ENCODE peak calls at places on chromosomes 6 and 20, in four cellular contexts. M is tibial nerve, Q is body of pancreas, C is ovary. J is an unnamed sample.

GRCh38 chr6:138689849-138690248 is 83.7 kb upstream of the CCDC28A start:
- DNase-seq in C (no peak), M (no peak), Q (no peak), J (no peak)

GRCh38 chr20:48286571-48287551 is 501.6 kb upstream of the SULF2 start:
- DNase-seq in Q (no peak), M (peak), C (peak), J (no peak)

GRCh38 chr6:32982702-32983492 is 14.5 kb downstream of the BRD2 start:
- DNase-seq in Q (no peak), C (no peak), M (no peak), J (no peak)

GRCh38 chr6:4059115-4059777 is 19.7 kb downstream of the FAM217A start:
- DNase-seq in C (no peak), Q (no peak), M (no peak), J (peak)

GRCh38 chr20:11776687-11777086 is 141.0 kb upstream of the BTBD3 start:
- DNase-seq in Q (no peak), M (no peak), C (no peak), J (no peak)

GRCh38 chr6:143984670-143985069 is 23.4 kb downstream of the PLAGL1 start:
- DNase-seq in Q (no peak), C (no peak), M (no peak), J (no peak)

GRCh38 chr6:30939473-30939872 is 1.3 kb upstream of the MUCL3 start:
- DNase-seq in M (no peak), C (no peak), Q (peak), J (no peak)

GRCh38 chr6:8536122-8536521 is 100.8 kb upstream of the SLC35B3 start:
- DNase-seq in Q (no peak), M (no peak), C (no peak), J (no peak)

GRCh38 chr20:40072907-40073306 is 616.1 kb downstream of the MAFB start:
- DNase-seq in M (no peak), Q (no peak), C (no peak), J (no peak)

GRCh38 chr6:128638817-128639216 is 118.4 kb upstream of the PTPRK start:
- DNase-seq in M (no peak), Q (no peak), C (no peak), J (no peak)

GRCh38 chr20:50967621-50968020 is 9.0 kb downstream of the MOCS3 start:
- DNase-seq in C (no peak), M (no peak), Q (no peak), J (no peak)

GRCh38 chr6:31157543-31158139 is at the start of gene CCHCR1:
- DNase-seq in Q (no peak), M (no peak), C (no peak), J (no peak)

GRCh38 chr20:1810926-1811620 is 84.1 kb upstream of the SIRPA start:
- DNase-seq in Q (no peak), C (no peak), M (peak), J (no peak)

GRCh38 chr20:46111028-46111835 is 6.9 kb upstream of the CD40 start:
- DNase-seq in M (peak), C (no peak), Q (no peak), J (no peak)

GRCh38 chr6:163572612-163573011 is 158.1 kb downstream of the QKI start:
- DNase-seq in C (no peak), Q (no peak), M (no peak), J (no peak)

GRCh38 chr20:61614311-61615100 is 362.4 kb downstream of the CDH4 start:
- DNase-seq in C (no peak), M (no peak), Q (no peak), J (no peak)

GRCh38 chr20:32621071-32621913 is 36.2 kb upstream of the NOL4L start:
- DNase-seq in Q (no peak), M (no peak), C (no peak), J (peak)
- TF ChIP-seq POLR2A in Q (no peak), M (no peak), C (no peak), J (no peak)

GRCh38 chr6:39226606-39227300 is 2.5 kb downstream of the KCNK5 start:
- DNase-seq in Q (no peak), M (no peak), C (peak), J (no peak)

GRCh38 chr6:39225543-39225942 is 3.7 kb downstream of the KCNK5 start:
- DNase-seq in C (no peak), Q (peak), M (no peak), J (no peak)

GRCh38 chr6:39224523-39225182 is 4.6 kb downstream of the KCNK5 start:
- DNase-seq in C (peak), M (no peak), Q (no peak), J (no peak)

GRCh38 chr6:39227476-39227875 is 1.8 kb downstream of the KCNK5 start:
- DNase-seq in C (no peak), Q (no peak), M (no peak), J (no peak)

GRCh38 chr6:39225946-39226437 is 3.3 kb downstream of the KCNK5 start:
- DNase-seq in C (no peak), M (no peak), Q (no peak), J (no peak)
- TF ChIP-seq POLR2A in C (no peak), M (no peak), Q (no peak), J (no peak)

DNA sequence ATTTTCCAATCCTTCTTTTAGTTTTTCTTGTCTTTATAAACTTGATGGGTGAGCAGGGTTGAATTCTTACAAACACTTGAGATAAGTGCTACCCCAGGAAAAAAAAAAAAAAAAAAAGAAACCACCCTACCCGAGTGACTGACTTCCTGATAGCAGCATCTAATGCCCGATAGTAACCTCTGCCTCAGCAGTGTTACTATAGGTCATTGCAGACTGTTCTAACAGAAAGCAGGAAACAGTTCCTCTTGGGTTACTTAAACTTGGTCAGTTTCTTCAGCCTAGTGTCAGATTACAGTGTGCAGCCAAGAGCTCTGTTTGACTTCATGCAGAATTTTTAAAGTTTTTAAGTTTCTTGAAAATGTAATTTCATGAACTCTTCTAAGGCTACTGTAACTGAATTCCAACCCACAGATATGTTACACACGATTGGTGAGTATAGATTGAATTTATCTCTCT is 2.1 kb downstream of the MYLIP start:
- DNase-seq in M (peak), Q (peak), C (no peak), J (peak)
- TF ChIP-seq POLR2A in M (no peak), Q (no peak), C (no peak), J (no peak)

GRCh38 chr20:35616465-35617396 is 1.1 kb downstream of the SPAG4 start:
- DNase-seq in C (peak), M (peak), Q (peak), J (peak)
- TF ChIP-seq POLR2A in C (peak), M (no peak), Q (peak), J (peak)